ENCODE peak calls at places on chromosome 5, in seven cellular contexts. B is T-helper 2 cell, Y is cardiac fibroblast, W is SK-MEL-5, D is anterior cingulate cortex, C is lower leg skin, M is kidney. X is an unnamed sample.
A peak's percentile ranks its signal among the peaks of the same experiment; 100 is the strongest.

GRCh38 chr5:111083323-111083722 is 8.8 kb upstream of the WDR36 start:
- DNase-seq in B (no peak), Y (no peak), W (no peak), D (no peak), C (no peak), M (no peak), X (no peak)

GRCh38 chr5:76788362-76788761 is 30.5 kb upstream of the F2RL1 start:
- DNase-seq in B (no peak), Y (no peak), W (no peak), D (no peak), C (no peak), M (no peak), X (no peak)

GRCh38 chr5:141846031-141846430 is 32.2 kb downstream of the PCDH1 start:
- DNase-seq in B (no peak), Y (peak; percentile 75), W (no peak), D (peak; percentile 79), C (no peak), M (peak; percentile 74), X (peak; percentile 87)

GRCh38 chr5:136221340-136221739 is 28.4 kb upstream of the SMIM32 start:
- DNase-seq in B (no peak), Y (no peak), W (no peak), D (no peak), C (no peak), M (no peak), X (no peak)

GRCh38 chr5:168706655-168707069 is 127.5 kb upstream of the PANK3 start:
- DNase-seq in B (no peak), Y (peak; percentile 64), W (peak; percentile 45), D (no peak), C (no peak), M (no peak), X (peak; percentile 41)

GRCh38 chr5:141641634-141642278 is 5.0 kb downstream of the RELL2 start:
- DNase-seq in B (no peak), Y (peak; percentile 75), W (peak; percentile 23), D (no peak), C (no peak), M (no peak), X (no peak)

GRCh38 chr5:80082731-80083114 is 47.6 kb downstream of the THBS4 start:
- DNase-seq in B (peak; percentile 18), Y (peak; percentile 79), W (peak; percentile 71), D (peak; percentile 72), C (peak; percentile 21), M (peak; percentile 91), X (peak; percentile 79)

GRCh38 chr5:15938961-15939360 is 240.6 kb downstream of the MARCHF11 start:
- DNase-seq in B (no peak), Y (peak; percentile 92), W (no peak), D (no peak), C (no peak), M (no peak), X (no peak)